ENCODE peak calls at places on chromosomes 13 and 19, in ten cellular contexts. R is AG10803, F is aorta, L is left cardiac atrium, C is RPMI7951, E is MV-4-11, K is left ventricle myocardium superior, I is tibial artery, U is NCI-H460, D is foreskin fibroblast. M is an unnamed sample.

GRCh38 chr13:26508885-26509284 is 48.6 kb upstream of the WASF3 start:
- DNase-seq in R (peak), F (peak), L (peak), C (peak), E (no peak), K (peak), I (peak), U (peak), D (peak), M (peak)

GRCh38 chr19:55590621-55591020 is 8.7 kb downstream of the FIZ1 start:
- DNase-seq in R (no peak), F (no peak), L (no peak), C (peak), E (peak), K (no peak), I (no peak), U (no peak), D (peak), M (no peak)

GRCh38 chr19:16283103-16283469 is 41.5 kb upstream of the KLF2 start:
- DNase-seq in R (no peak), F (no peak), L (no peak), C (no peak), E (peak), K (no peak), I (no peak), U (no peak), D (peak), M (no peak)

GRCh38 chr19:11421607-11422098 is 2.5 kb upstream of the RGL3 start:
- DNase-seq in R (no peak), F (peak), L (peak), C (peak), E (peak), K (peak), I (peak), U (no peak), D (peak), M (no peak)

GRCh38 chr13:110420626-110421025 is 113.5 kb downstream of the COL4A2 start:
- DNase-seq in R (no peak), F (no peak), L (no peak), C (no peak), E (no peak), K (no peak), I (no peak), U (no peak), D (no peak), M (no peak)

GRCh38 chr13:99812611-99813010 is 159.0 kb downstream of the ZIC5 start:
- DNase-seq in R (peak), F (no peak), L (no peak), C (peak), E (no peak), K (no peak), I (no peak), U (no peak), D (peak), M (no peak)

GRCh38 chr19:46755077-46755852 is 9.0 kb upstream of the STRN4 start:
- DNase-seq in R (peak), F (peak), L (peak), C (no peak), E (peak), K (no peak), I (peak), U (no peak), D (peak), M (peak)

GRCh38 chr19:48575931-48576622 is 24.1 kb downstream of the SULT2B1 start:
- DNase-seq in R (no peak), F (no peak), L (no peak), C (no peak), E (no peak), K (no peak), I (no peak), U (no peak), D (no peak), M (no peak)

GRCh38 chr13:73934771-73935170 is 199.4 kb downstream of the KLF12 start:
- DNase-seq in R (no peak), F (no peak), L (no peak), C (no peak), E (no peak), K (no peak), I (no peak), U (no peak), D (no peak), M (no peak)

GRCh38 chr13:102461302-102461701 is 59.5 kb upstream of the FGF14 start:
- DNase-seq in R (no peak), F (no peak), L (no peak), C (no peak), E (no peak), K (no peak), I (no peak), U (no peak), D (peak), M (no peak)

GRCh38 chr19:53091413-53091812 is 11.8 kb downstream of the ZNF160 start:
- DNase-seq in R (no peak), F (no peak), L (no peak), C (no peak), E (no peak), K (no peak), I (no peak), U (no peak), D (no peak), M (no peak)

GRCh38 chr19:43651758-43652545 is 12.3 kb upstream of the CADM4 start:
- DNase-seq in R (peak), F (no peak), L (no peak), C (peak), E (peak), K (peak), I (no peak), U (peak), D (peak), M (peak)

GRCh38 chr19:31408460-31409124 is 59.4 kb upstream of the TSHZ3 start:
- DNase-seq in R (peak), F (no peak), L (peak), C (peak), E (peak), K (peak), I (no peak), U (no peak), D (peak), M (no peak)

GRCh38 chr19:46704379-46705076 is 12.4 kb downstream of the PRKD2 start:
- DNase-seq in R (peak), F (peak), L (peak), C (peak), E (peak), K (peak), I (peak), U (peak), D (peak), M (peak)

GRCh38 chr13:109383683-109384082 is 402.7 kb downstream of the IRS2 start:
- DNase-seq in R (peak), F (no peak), L (no peak), C (peak), E (peak), K (no peak), I (no peak), U (no peak), D (peak), M (no peak)

GRCh38 chr19:1130801-1131717 is 27.3 kb downstream of the GPX4 start:
- DNase-seq in R (no peak), F (peak), L (peak), C (no peak), E (no peak), K (no peak), I (no peak), U (no peak), D (peak), M (no peak)

GRCh38 chr13:75704194-75704941 is 68.2 kb downstream of the LMO7 start:
- DNase-seq in R (peak), F (no peak), L (no peak), C (peak), E (no peak), K (no peak), I (no peak), U (no peak), D (peak), M (no peak)

GRCh38 chr13:40338217-40338616 is 328.2 kb downstream of the FOXO1 start:
- DNase-seq in R (no peak), F (no peak), L (no peak), C (no peak), E (no peak), K (no peak), I (no peak), U (no peak), D (no peak), M (no peak)

GRCh38 chr13:21837841-21838551 is 167.1 kb downstream of the FGF9 start:
- DNase-seq in R (peak), F (no peak), L (no peak), C (no peak), E (peak), K (no peak), I (no peak), U (no peak), D (no peak), M (peak)

GRCh38 chr13:85236431-85236830 is 562.8 kb downstream of the SLITRK6 start:
- DNase-seq in R (no peak), F (no peak), L (no peak), C (peak), E (no peak), K (no peak), I (no peak), U (peak), D (peak), M (no peak)

GRCh38 chr19:27774827-27775226 is 1438.1 kb downstream of the UQCRFS1 start:
- DNase-seq in R (no peak), F (no peak), L (no peak), C (no peak), E (peak), K (no peak), I (no peak), U (no peak), D (no peak), M (no peak)

GRCh38 chr19:8910775-8911414 is 78.7 kb downstream of the MBD3L1 start:
- DNase-seq in R (no peak), F (no peak), L (no peak), C (no peak), E (no peak), K (no peak), I (no peak), U (no peak), D (no peak), M (no peak)

GRCh38 chr19:14871619-14872230 is 14.2 kb downstream of the OR7A17 start:
- DNase-seq in R (peak), F (no peak), L (no peak), C (peak), E (peak), K (no peak), I (no peak), U (peak), D (peak), M (no peak)

GRCh38 chr19:30001794-30002193 is 59.8 kb downstream of the URI1 start:
- DNase-seq in R (no peak), F (no peak), L (no peak), C (peak), E (peak), K (no peak), I (no peak), U (no peak), D (peak), M (no peak)

GRCh38 chr13:109154146-109154545 is 524.7 kb downstream of the MYO16 start:
- DNase-seq in R (no peak), F (no peak), L (no peak), C (peak), E (no peak), K (no peak), I (no peak), U (no peak), D (no peak), M (no peak)

GRCh38 chr19:32869369-32870153 is at the start of gene SLC7A9:
- DNase-seq in R (no peak), F (no peak), L (no peak), C (no peak), E (no peak), K (no peak), I (peak), U (no peak), D (no peak), M (peak)

GRCh38 chr19:17020823-17021222 is 5.8 kb downstream of the CPAMD8 start:
- DNase-seq in R (no peak), F (no peak), L (no peak), C (peak), E (no peak), K (no peak), I (no peak), U (no peak), D (no peak), M (no peak)

GRCh38 chr13:40986328-40986856 is 32.7 kb downstream of the ELF1 start:
- DNase-seq in R (peak), F (no peak), L (no peak), C (peak), E (no peak), K (no peak), I (no peak), U (no peak), D (no peak), M (no peak)

GRCh38 chr19:7454998-7455397 is 33.8 kb downstream of the PEX11G start:
- DNase-seq in R (no peak), F (no peak), L (no peak), C (no peak), E (no peak), K (no peak), I (no peak), U (no peak), D (no peak), M (no peak)

GRCh38 chr19:41769608-41770007 is 14.3 kb downstream of the CEACAM6 start:
- DNase-seq in R (no peak), F (no peak), L (no peak), C (no peak), E (no peak), K (no peak), I (no peak), U (no peak), D (no peak), M (no peak)

GRCh38 chr19:57671124-57671895 is 2.6 kb downstream of the ZSCAN4 start:
- DNase-seq in R (peak), F (no peak), L (no peak), C (no peak), E (no peak), K (no peak), I (no peak), U (no peak), D (no peak), M (no peak)

GRCh38 chr13:43614063-43614462 is 172.7 kb downstream of the ENOX1 start:
- DNase-seq in R (no peak), F (no peak), L (no peak), C (no peak), E (no peak), K (no peak), I (no peak), U (no peak), D (no peak), M (no peak)

GRCh38 chr13:110826861-110827672 is 87.8 kb downstream of the ANKRD10 start:
- DNase-seq in R (no peak), F (no peak), L (peak), C (no peak), E (peak), K (no peak), I (no peak), U (no peak), D (no peak), M (no peak)

GRCh38 chr19:47863514-47863936 is 4.5 kb downstream of the TPRX2 start:
- DNase-seq in R (peak), F (peak), L (peak), C (peak), E (peak), K (peak), I (peak), U (peak), D (peak), M (peak)

GRCh38 chr19:16288544-16288943 is 36.1 kb upstream of the KLF2 start:
- DNase-seq in R (peak), F (no peak), L (no peak), C (no peak), E (no peak), K (no peak), I (no peak), U (no peak), D (peak), M (no peak)